ENCODE peak calls at places on chromosomes 7 and 10, in seven cellular contexts. K is mesothelial cell of epicardium; S is BE2C; C is CD4-positive, alpha-beta T cell; L is ascending aorta; U is fibroblast of mammary gland; M is GM12878. H is an unnamed sample.

GRCh38 chr7:78435355-78435754 is 636.8 kb downstream of the PHTF2 start:
- DNase-seq in L (no peak), S (no peak), K (no peak), U (peak; percentile 35), C (no peak), M (no peak), H (no peak)

GRCh38 chr7:64183126-64183742 is 23.8 kb upstream of the ZNF735 start:
- DNase-seq in L (no peak), K (no peak), S (peak; percentile 33), U (no peak), C (peak; percentile 37), M (no peak), H (no peak)

GRCh38 chr7:39461263-39461662 is 104.9 kb upstream of the YAE1 start:
- DNase-seq in C (no peak), K (no peak), U (no peak), S (no peak), L (no peak), M (no peak), H (peak; percentile 9)

GRCh38 chr10:132658546-132659205 is 121.1 kb downstream of the INPP5A start:
- DNase-seq in S (no peak), U (no peak), K (no peak), L (no peak), C (no peak), M (no peak), H (no peak)

GRCh38 chr7:74256446-74257408 is 2.5 kb upstream of the RFC2 start:
- DNase-seq in U (peak; percentile 95), K (no peak), S (no peak), M (no peak), C (no peak), L (no peak), H (peak; percentile 37)

GRCh38 chr7:111063166-111063565 is 27.8 kb upstream of the LRRN3 start:
- DNase-seq in L (no peak), K (no peak), S (no peak), C (no peak), M (no peak), U (no peak), H (no peak)

GRCh38 chr7:98135984-98136383 is 29.3 kb downstream of the LMTK2 start:
- DNase-seq in U (no peak), K (no peak), M (no peak), C (no peak), S (no peak), L (no peak), H (no peak)

GRCh38 chr10:62045765-62046521 is 144.4 kb downstream of the ARID5B start:
- DNase-seq in S (no peak), L (no peak), M (no peak), K (no peak), C (no peak), U (peak; percentile 94), H (no peak)

GRCh38 chr7:80916770-80917681 is 1.8 kb downstream of the SEMA3C start:
- DNase-seq in C (no peak), K (no peak), U (peak; percentile 93), S (no peak), M (no peak), L (no peak), H (peak; percentile 66)
- TF ChIP-seq CTCF in C (no peak), K (peak; percentile 41), U (peak; percentile 67), S (peak; percentile 69), M (no peak), L (peak; percentile 13), H (peak; percentile 42)

DNA sequence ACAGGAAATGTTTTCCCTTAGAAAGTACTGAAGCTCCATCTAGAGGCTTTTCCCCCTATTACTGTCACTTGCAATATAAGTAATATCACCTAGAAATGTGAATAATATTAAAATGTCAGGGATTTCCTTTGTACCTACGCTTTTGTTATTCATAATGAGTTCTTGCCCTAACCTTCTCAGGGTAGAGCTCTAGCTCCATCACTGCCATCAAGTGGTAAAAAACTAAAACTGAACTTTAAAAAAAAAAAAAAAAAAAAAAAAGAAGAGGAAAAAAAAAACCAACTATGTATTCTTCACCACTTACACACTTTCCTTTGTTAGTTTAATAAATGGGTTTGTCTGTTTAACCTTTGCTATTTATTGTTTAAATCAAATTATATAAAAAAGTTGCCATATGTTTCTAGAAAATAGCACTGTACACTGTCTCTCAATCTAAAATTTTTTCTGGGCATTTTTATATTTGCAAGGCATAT is 49.9 kb downstream of the DNAJC1 start:
- DNase-seq in K (no peak), L (no peak), C (no peak), S (no peak), M (no peak), U (peak; percentile 60), H (peak; percentile 71)
- TF ChIP-seq CTCF in K (peak; percentile 31), L (no peak), C (peak; percentile 67), S (peak; percentile 49), M (peak; percentile 37), U (peak; percentile 54), H (peak; percentile 40)

GRCh38 chr10:48470893-48471805 is 133.7 kb downstream of the ARHGAP22 start:
- DNase-seq in M (no peak), C (no peak), K (peak; percentile 24), U (peak; percentile 59), L (no peak), S (no peak), H (peak; percentile 88)
- TF ChIP-seq CTCF in M (no peak), C (no peak), K (no peak), U (no peak), L (no peak), S (no peak), H (peak; percentile 7)

DNA sequence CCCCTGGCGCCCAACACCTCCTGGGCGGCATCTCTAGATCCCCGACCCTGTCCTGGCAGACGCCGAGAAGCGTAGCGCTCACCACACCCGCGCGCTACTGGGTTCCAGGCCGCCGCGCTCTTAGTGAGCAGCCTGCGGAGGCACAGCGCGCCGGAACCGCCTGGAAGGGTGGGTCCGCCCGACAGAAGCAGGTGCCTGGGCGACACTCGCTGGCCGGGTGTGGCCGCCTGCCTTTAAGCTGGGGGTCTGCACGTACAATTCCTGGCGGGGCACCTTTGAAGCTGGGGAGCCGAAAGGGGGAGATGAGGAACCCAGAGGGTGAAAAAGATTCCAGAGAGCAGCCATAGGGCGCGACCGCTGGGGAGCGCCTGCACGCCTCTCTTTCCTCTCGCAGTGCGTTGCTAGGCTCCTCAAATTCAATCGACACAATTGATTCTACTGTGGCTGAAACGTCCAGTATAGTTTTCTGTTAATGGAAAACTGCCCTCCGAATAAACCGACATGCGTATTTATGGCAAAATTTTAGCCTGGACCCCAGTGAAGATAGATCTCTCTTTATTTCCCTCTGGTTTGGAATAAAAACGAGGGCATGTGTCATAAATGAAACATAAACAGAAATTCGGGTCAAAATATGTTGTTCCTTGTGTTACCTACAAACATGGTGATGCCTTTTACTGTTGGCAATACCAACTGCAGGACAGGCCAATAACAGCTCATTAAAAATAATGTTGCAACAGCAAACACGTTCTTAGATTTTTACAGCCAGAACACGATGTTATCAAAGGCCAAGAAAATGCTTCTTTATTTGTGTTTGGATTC is 4.6 kb downstream of the HMX3 start:
- DNase-seq in C (no peak), S (no peak), M (no peak), K (no peak), U (no peak), L (no peak), H (no peak)
- TF ChIP-seq CTCF in C (no peak), S (peak; percentile 29), M (peak; percentile 26), K (no peak), U (peak; percentile 4), L (no peak), H (no peak)

GRCh38 chr10:105679781-105680180 is 1038.7 kb downstream of the SORCS3 start:
- DNase-seq in C (no peak), U (no peak), M (no peak), L (no peak), K (no peak), S (no peak), H (no peak)
- TF ChIP-seq CTCF in C (no peak), U (no peak), M (no peak), L (no peak), K (no peak), S (no peak), H (no peak)

GRCh38 chr10:84845628-84846261 is 517.4 kb downstream of the CCSER2 start:
- DNase-seq in L (no peak), M (no peak), C (no peak), U (no peak), K (no peak), S (peak; percentile 27), H (peak; percentile 52)
- TF ChIP-seq CTCF in L (no peak), M (peak; percentile 27), C (no peak), U (no peak), K (no peak), S (peak; percentile 62), H (no peak)

GRCh38 chr10:102101152-102101551 is 19.0 kb downstream of the LDB1 start:
- DNase-seq in M (no peak), U (no peak), L (no peak), K (no peak), C (no peak), S (no peak), H (peak; percentile 44)
- TF ChIP-seq CTCF in M (no peak), U (no peak), L (no peak), K (no peak), C (no peak), S (peak; percentile 17), H (no peak)